ENCODE peak calls at places on chromosomes 12 and 14, in eight cellular contexts. One of them, this sample, is unnamed.

GRCh38 chr14:68569546-68569908 is 223.3 kb downstream of the ZFP36L1 start:
- DNase-seq in mammary epithelial cell: no peak
- DNase-seq in natural killer cell: no peak
- DNase-seq in Calu3: no peak
- DNase-seq in glutamatergic neuron: no peak
- DNase-seq in AG10803: no peak
- DNase-seq in left ventricle myocardium inferior: no peak
- DNase-seq in fibroblast of pulmonary artery: no peak
- DNase-seq in this sample: no peak

GRCh38 chr12:5026342-5026938 is 17.2 kb upstream of the KCNA5 start:
- DNase-seq in mammary epithelial cell: no peak
- DNase-seq in natural killer cell: no peak
- DNase-seq in Calu3: no peak
- DNase-seq in glutamatergic neuron: no peak
- DNase-seq in AG10803: no peak
- DNase-seq in left ventricle myocardium inferior: no peak
- DNase-seq in fibroblast of pulmonary artery: no peak
- DNase-seq in this sample: no peak

GRCh38 chr12:108173160-108173559 is 44.1 kb downstream of the WSCD2 start:
- DNase-seq in mammary epithelial cell: no peak
- DNase-seq in natural killer cell: no peak
- DNase-seq in Calu3: no peak
- DNase-seq in glutamatergic neuron: no peak
- DNase-seq in AG10803: no peak
- DNase-seq in left ventricle myocardium inferior: no peak
- DNase-seq in fibroblast of pulmonary artery: no peak
- DNase-seq in this sample: no peak

GRCh38 chr12:6715130-6715529 is 8.7 kb upstream of the COPS7A start:
- DNase-seq in mammary epithelial cell: no peak
- DNase-seq in natural killer cell: no peak
- DNase-seq in Calu3: no peak
- DNase-seq in glutamatergic neuron: no peak
- DNase-seq in AG10803: no peak
- DNase-seq in left ventricle myocardium inferior: no peak
- DNase-seq in fibroblast of pulmonary artery: no peak
- DNase-seq in this sample: no peak

GRCh38 chr12:2098852-2099251 is 46.1 kb downstream of the CACNA1C start:
- DNase-seq in mammary epithelial cell: no peak
- DNase-seq in natural killer cell: no peak
- DNase-seq in Calu3: no peak
- DNase-seq in glutamatergic neuron: no peak
- DNase-seq in AG10803: no peak
- DNase-seq in left ventricle myocardium inferior: no peak
- DNase-seq in fibroblast of pulmonary artery: no peak
- DNase-seq in this sample: no peak

GRCh38 chr12:5374691-5375090 is 57.2 kb upstream of the NTF3 start:
- DNase-seq in mammary epithelial cell: no peak
- DNase-seq in natural killer cell: no peak
- DNase-seq in Calu3: no peak
- DNase-seq in glutamatergic neuron: no peak
- DNase-seq in AG10803: no peak
- DNase-seq in left ventricle myocardium inferior: no peak
- DNase-seq in fibroblast of pulmonary artery: no peak
- DNase-seq in this sample: no peak

GRCh38 chr12:119020377-119021360 is 39.3 kb downstream of the SRRM4 start:
- DNase-seq in mammary epithelial cell: no peak
- DNase-seq in natural killer cell: no peak
- DNase-seq in Calu3: peak
- DNase-seq in glutamatergic neuron: peak
- DNase-seq in AG10803: no peak
- DNase-seq in left ventricle myocardium inferior: peak
- DNase-seq in fibroblast of pulmonary artery: no peak
- DNase-seq in this sample: peak

GRCh38 chr14:69280746-69281291 is 20.9 kb downstream of the GALNT16 start:
- DNase-seq in mammary epithelial cell: no peak
- DNase-seq in natural killer cell: no peak
- DNase-seq in Calu3: no peak
- DNase-seq in glutamatergic neuron: no peak
- DNase-seq in AG10803: no peak
- DNase-seq in left ventricle myocardium inferior: no peak
- DNase-seq in fibroblast of pulmonary artery: no peak
- DNase-seq in this sample: no peak

GRCh38 chr14:34569750-34570149 is 30.2 kb upstream of the EAPP start:
- DNase-seq in mammary epithelial cell: no peak
- DNase-seq in natural killer cell: no peak
- DNase-seq in Calu3: no peak
- DNase-seq in glutamatergic neuron: no peak
- DNase-seq in AG10803: peak
- DNase-seq in left ventricle myocardium inferior: no peak
- DNase-seq in fibroblast of pulmonary artery: no peak
- DNase-seq in this sample: no peak

GRCh38 chr14:74299061-74299545 is 3.6 kb downstream of the ABCD4 start:
- DNase-seq in mammary epithelial cell: no peak
- DNase-seq in natural killer cell: no peak
- DNase-seq in Calu3: no peak
- DNase-seq in glutamatergic neuron: no peak
- DNase-seq in AG10803: peak
- DNase-seq in left ventricle myocardium inferior: no peak
- DNase-seq in fibroblast of pulmonary artery: peak
- DNase-seq in this sample: no peak

GRCh38 chr12:72074065-72074464 is 135.4 kb downstream of the TPH2 start:
- DNase-seq in mammary epithelial cell: no peak
- DNase-seq in natural killer cell: no peak
- DNase-seq in Calu3: no peak
- DNase-seq in glutamatergic neuron: no peak
- DNase-seq in AG10803: no peak
- DNase-seq in left ventricle myocardium inferior: no peak
- DNase-seq in fibroblast of pulmonary artery: no peak
- DNase-seq in this sample: no peak

GRCh38 chr12:60052483-60052882 is 456.7 kb downstream of the SLC16A7 start:
- DNase-seq in mammary epithelial cell: no peak
- DNase-seq in natural killer cell: no peak
- DNase-seq in Calu3: peak
- DNase-seq in glutamatergic neuron: no peak
- DNase-seq in AG10803: no peak
- DNase-seq in left ventricle myocardium inferior: no peak
- DNase-seq in fibroblast of pulmonary artery: peak
- DNase-seq in this sample: no peak

GRCh38 chr12:27524839-27525238 is 833 bp downstream of the PPFIBP1 start:
- DNase-seq in mammary epithelial cell: no peak
- DNase-seq in natural killer cell: no peak
- DNase-seq in Calu3: no peak
- DNase-seq in glutamatergic neuron: no peak
- DNase-seq in AG10803: peak
- DNase-seq in left ventricle myocardium inferior: no peak
- DNase-seq in fibroblast of pulmonary artery: peak
- DNase-seq in this sample: no peak

GRCh38 chr14:103104654-103105511 is 10.4 kb downstream of the EXOC3L4 start:
- DNase-seq in mammary epithelial cell: peak
- DNase-seq in natural killer cell: peak
- DNase-seq in Calu3: peak
- DNase-seq in glutamatergic neuron: peak
- DNase-seq in AG10803: peak
- DNase-seq in left ventricle myocardium inferior: peak
- DNase-seq in fibroblast of pulmonary artery: peak
- DNase-seq in this sample: peak

GRCh38 chr14:89138846-89139245 is 278.2 kb downstream of the FOXN3 start:
- DNase-seq in mammary epithelial cell: no peak
- DNase-seq in natural killer cell: no peak
- DNase-seq in Calu3: no peak
- DNase-seq in glutamatergic neuron: no peak
- DNase-seq in AG10803: no peak
- DNase-seq in left ventricle myocardium inferior: no peak
- DNase-seq in fibroblast of pulmonary artery: no peak
- DNase-seq in this sample: no peak

GRCh38 chr14:90554341-90554740 is 157.5 kb downstream of the CALM1 start:
- DNase-seq in mammary epithelial cell: no peak
- DNase-seq in natural killer cell: no peak
- DNase-seq in Calu3: no peak
- DNase-seq in glutamatergic neuron: no peak
- DNase-seq in AG10803: no peak
- DNase-seq in left ventricle myocardium inferior: peak
- DNase-seq in fibroblast of pulmonary artery: no peak
- DNase-seq in this sample: no peak

GRCh38 chr12:28710882-28711281 is 438.2 kb upstream of the FAR2 start:
- DNase-seq in mammary epithelial cell: peak
- DNase-seq in natural killer cell: no peak
- DNase-seq in Calu3: no peak
- DNase-seq in glutamatergic neuron: no peak
- DNase-seq in AG10803: peak
- DNase-seq in left ventricle myocardium inferior: no peak
- DNase-seq in fibroblast of pulmonary artery: peak
- DNase-seq in this sample: no peak

GRCh38 chr12:88960213-88960878 is 380.1 kb upstream of the KITLG start:
- DNase-seq in mammary epithelial cell: peak
- DNase-seq in natural killer cell: no peak
- DNase-seq in Calu3: no peak
- DNase-seq in glutamatergic neuron: no peak
- DNase-seq in AG10803: peak
- DNase-seq in left ventricle myocardium inferior: no peak
- DNase-seq in fibroblast of pulmonary artery: peak
- DNase-seq in this sample: no peak

GRCh38 chr12:110247340-110248095 is 33.5 kb upstream of the ATP2A2 start:
- DNase-seq in mammary epithelial cell: peak
- DNase-seq in natural killer cell: no peak
- DNase-seq in Calu3: peak
- DNase-seq in glutamatergic neuron: no peak
- DNase-seq in AG10803: no peak
- DNase-seq in left ventricle myocardium inferior: peak
- DNase-seq in fibroblast of pulmonary artery: no peak
- DNase-seq in this sample: no peak

GRCh38 chr12:120650249-120650690 is 9.8 kb downstream of the CABP1 start:
- DNase-seq in mammary epithelial cell: no peak
- DNase-seq in natural killer cell: no peak
- DNase-seq in Calu3: no peak
- DNase-seq in glutamatergic neuron: no peak
- DNase-seq in AG10803: no peak
- DNase-seq in left ventricle myocardium inferior: no peak
- DNase-seq in fibroblast of pulmonary artery: no peak
- DNase-seq in this sample: no peak

GRCh38 chr12:120651821-120652220 is 11.4 kb downstream of the CABP1 start:
- DNase-seq in mammary epithelial cell: no peak
- DNase-seq in natural killer cell: no peak
- DNase-seq in Calu3: no peak
- DNase-seq in glutamatergic neuron: no peak
- DNase-seq in AG10803: peak
- DNase-seq in left ventricle myocardium inferior: no peak
- DNase-seq in fibroblast of pulmonary artery: peak
- DNase-seq in this sample: no peak

GRCh38 chr12:120652671-120653435 is 12.4 kb downstream of the CABP1 start:
- DNase-seq in mammary epithelial cell: no peak
- DNase-seq in natural killer cell: no peak
- DNase-seq in Calu3: no peak
- DNase-seq in glutamatergic neuron: no peak
- DNase-seq in AG10803: no peak
- DNase-seq in left ventricle myocardium inferior: no peak
- DNase-seq in fibroblast of pulmonary artery: no peak
- DNase-seq in this sample: no peak

GRCh38 chr12:120647375-120647755 is 6.9 kb downstream of the CABP1 start:
- DNase-seq in mammary epithelial cell: no peak
- DNase-seq in natural killer cell: no peak
- DNase-seq in Calu3: no peak
- DNase-seq in glutamatergic neuron: no peak
- DNase-seq in AG10803: no peak
- DNase-seq in left ventricle myocardium inferior: no peak
- DNase-seq in fibroblast of pulmonary artery: no peak
- DNase-seq in this sample: no peak

GRCh38 chr12:120649442-120650248 is 9.2 kb downstream of the CABP1 start:
- DNase-seq in mammary epithelial cell: no peak
- DNase-seq in natural killer cell: no peak
- DNase-seq in Calu3: no peak
- DNase-seq in glutamatergic neuron: peak
- DNase-seq in AG10803: no peak
- DNase-seq in left ventricle myocardium inferior: peak
- DNase-seq in fibroblast of pulmonary artery: no peak
- DNase-seq in this sample: no peak
- TF ChIP-seq CTCF in mammary epithelial cell: no peak
- TF ChIP-seq CTCF in natural killer cell: peak
- TF ChIP-seq CTCF in Calu3: peak
- TF ChIP-seq CTCF in glutamatergic neuron: peak
- TF ChIP-seq CTCF in AG10803: no peak
- TF ChIP-seq CTCF in left ventricle myocardium inferior: peak
- TF ChIP-seq CTCF in fibroblast of pulmonary artery: no peak
- TF ChIP-seq CTCF in this sample: peak

GRCh38 chr14:56491299-56492285 is 88.0 kb upstream of the TMEM260 start:
- DNase-seq in mammary epithelial cell: peak
- DNase-seq in natural killer cell: no peak
- DNase-seq in Calu3: peak
- DNase-seq in glutamatergic neuron: peak
- DNase-seq in AG10803: peak
- DNase-seq in left ventricle myocardium inferior: no peak
- DNase-seq in fibroblast of pulmonary artery: peak
- DNase-seq in this sample: peak
- TF ChIP-seq CTCF in mammary epithelial cell: peak
- TF ChIP-seq CTCF in natural killer cell: peak
- TF ChIP-seq CTCF in Calu3: peak
- TF ChIP-seq CTCF in glutamatergic neuron: peak
- TF ChIP-seq CTCF in AG10803: peak
- TF ChIP-seq CTCF in left ventricle myocardium inferior: peak
- TF ChIP-seq CTCF in fibroblast of pulmonary artery: peak
- TF ChIP-seq CTCF in this sample: peak

GRCh38 chr14:104871656-104872468 is 6.8 kb downstream of the CEP170B start:
- DNase-seq in mammary epithelial cell: no peak
- DNase-seq in natural killer cell: no peak
- DNase-seq in Calu3: no peak
- DNase-seq in glutamatergic neuron: peak
- DNase-seq in AG10803: no peak
- DNase-seq in left ventricle myocardium inferior: no peak
- DNase-seq in fibroblast of pulmonary artery: no peak
- DNase-seq in this sample: no peak

GRCh38 chr14:104870368-104871144 is 5.5 kb downstream of the CEP170B start:
- DNase-seq in mammary epithelial cell: no peak
- DNase-seq in natural killer cell: no peak
- DNase-seq in Calu3: peak
- DNase-seq in glutamatergic neuron: peak
- DNase-seq in AG10803: no peak
- DNase-seq in left ventricle myocardium inferior: peak
- DNase-seq in fibroblast of pulmonary artery: no peak
- DNase-seq in this sample: peak

GRCh38 chr14:104869669-104870367 is 4.8 kb downstream of the CEP170B start:
- DNase-seq in mammary epithelial cell: no peak
- DNase-seq in natural killer cell: no peak
- DNase-seq in Calu3: no peak
- DNase-seq in glutamatergic neuron: no peak
- DNase-seq in AG10803: no peak
- DNase-seq in left ventricle myocardium inferior: no peak
- DNase-seq in fibroblast of pulmonary artery: no peak
- DNase-seq in this sample: no peak

GRCh38 chr14:104872469-104873341 is 7.6 kb downstream of the CEP170B start:
- DNase-seq in mammary epithelial cell: peak
- DNase-seq in natural killer cell: no peak
- DNase-seq in Calu3: peak
- DNase-seq in glutamatergic neuron: peak
- DNase-seq in AG10803: peak
- DNase-seq in left ventricle myocardium inferior: peak
- DNase-seq in fibroblast of pulmonary artery: peak
- DNase-seq in this sample: peak

GRCh38 chr14:104871145-104871655 is 6.1 kb downstream of the CEP170B start:
- DNase-seq in mammary epithelial cell: no peak
- DNase-seq in natural killer cell: no peak
- DNase-seq in Calu3: no peak
- DNase-seq in glutamatergic neuron: peak
- DNase-seq in AG10803: no peak
- DNase-seq in left ventricle myocardium inferior: no peak
- DNase-seq in fibroblast of pulmonary artery: no peak
- DNase-seq in this sample: no peak
- TF ChIP-seq CTCF in mammary epithelial cell: no peak
- TF ChIP-seq CTCF in natural killer cell: no peak
- TF ChIP-seq CTCF in Calu3: no peak
- TF ChIP-seq CTCF in glutamatergic neuron: no peak
- TF ChIP-seq CTCF in AG10803: no peak
- TF ChIP-seq CTCF in left ventricle myocardium inferior: no peak
- TF ChIP-seq CTCF in fibroblast of pulmonary artery: no peak
- TF ChIP-seq CTCF in this sample: no peak

GRCh38 chr14:44009642-44010041 is 497.4 kb downstream of the FSCB start:
- DNase-seq in mammary epithelial cell: no peak
- DNase-seq in natural killer cell: no peak
- DNase-seq in Calu3: no peak
- DNase-seq in glutamatergic neuron: no peak
- DNase-seq in AG10803: no peak
- DNase-seq in left ventricle myocardium inferior: no peak
- DNase-seq in fibroblast of pulmonary artery: no peak
- DNase-seq in this sample: no peak
- TF ChIP-seq CTCF in mammary epithelial cell: no peak
- TF ChIP-seq CTCF in natural killer cell: no peak
- TF ChIP-seq CTCF in Calu3: no peak
- TF ChIP-seq CTCF in glutamatergic neuron: no peak
- TF ChIP-seq CTCF in AG10803: no peak
- TF ChIP-seq CTCF in left ventricle myocardium inferior: no peak
- TF ChIP-seq CTCF in fibroblast of pulmonary artery: no peak
- TF ChIP-seq CTCF in this sample: no peak

This sample was measured in nephron progenitor cell.